ENCODE peak calls at places on chromosomes 13 and 19, in ten cellular contexts. Q is tibial nerve, S is Peyer's patch, K is astrocyte, G is GM23338, X is psoas muscle, B is GM13977, V is GM13976, U is transverse colon, Y is breast epithelium. F is an unnamed sample.

GRCh38 chr19:4844348-4845179 is 13.1 kb upstream of the TICAM1 start:
- DNase-seq in Q (no peak), S (no peak), K (no peak), G (no peak), X (no peak), B (no peak), V (no peak), U (no peak), Y (no peak), F (no peak)

GRCh38 chr13:21672811-21673591 is 2.1 kb downstream of the FGF9 start:
- DNase-seq in Q (no peak), S (no peak), K (no peak), G (no peak), X (no peak), B (no peak), V (peak; percentile 28), U (no peak), Y (no peak), F (no peak)

GRCh38 chr13:113792236-113792770 is 33.3 kb downstream of the TMEM255B start:
- DNase-seq in Q (no peak), S (peak; percentile 30), K (no peak), G (no peak), X (no peak), B (no peak), V (no peak), U (no peak), Y (peak; percentile 27), F (no peak)

GRCh38 chr13:81988542-81988941 is 1647.6 kb upstream of the SPRY2 start:
- DNase-seq in Q (no peak), S (no peak), K (no peak), G (no peak), X (no peak), B (no peak), V (no peak), U (no peak), Y (no peak), F (no peak)

GRCh38 chr13:111542530-111543341 is 222.3 kb downstream of the TEX29 start:
- DNase-seq in Q (no peak), S (no peak), K (no peak), G (no peak), X (no peak), B (no peak), V (no peak), U (no peak), Y (no peak), F (no peak)

GRCh38 chr13:96091164-96091931 is 1.4 kb downstream of the HS6ST3 start:
- DNase-seq in Q (no peak), S (peak; percentile 49), K (no peak), G (peak; percentile 67), X (peak; percentile 13), B (no peak), V (peak; percentile 25), U (no peak), Y (no peak), F (no peak)

GRCh38 chr13:76803831-76804230 is 82.4 kb downstream of the KCTD12 start:
- DNase-seq in Q (no peak), S (no peak), K (no peak), G (no peak), X (no peak), B (no peak), V (no peak), U (no peak), Y (no peak), F (no peak)

GRCh38 chr19:19405919-19406877 is 723 bp downstream of the GATAD2A start:
- DNase-seq in Q (no peak), S (peak; percentile 78), K (peak; percentile 46), G (peak; percentile 83), X (peak; percentile 62), B (peak; percentile 45), V (peak; percentile 58), U (peak; percentile 57), Y (no peak), F (peak; percentile 56)

GRCh38 chr13:80132741-80133601 is 208.0 kb downstream of the SPRY2 start:
- DNase-seq in Q (peak; percentile 44), S (peak; percentile 70), K (peak; percentile 71), G (peak; percentile 28), X (peak; percentile 36), B (no peak), V (no peak), U (peak; percentile 77), Y (no peak), F (peak; percentile 29)

DNA sequence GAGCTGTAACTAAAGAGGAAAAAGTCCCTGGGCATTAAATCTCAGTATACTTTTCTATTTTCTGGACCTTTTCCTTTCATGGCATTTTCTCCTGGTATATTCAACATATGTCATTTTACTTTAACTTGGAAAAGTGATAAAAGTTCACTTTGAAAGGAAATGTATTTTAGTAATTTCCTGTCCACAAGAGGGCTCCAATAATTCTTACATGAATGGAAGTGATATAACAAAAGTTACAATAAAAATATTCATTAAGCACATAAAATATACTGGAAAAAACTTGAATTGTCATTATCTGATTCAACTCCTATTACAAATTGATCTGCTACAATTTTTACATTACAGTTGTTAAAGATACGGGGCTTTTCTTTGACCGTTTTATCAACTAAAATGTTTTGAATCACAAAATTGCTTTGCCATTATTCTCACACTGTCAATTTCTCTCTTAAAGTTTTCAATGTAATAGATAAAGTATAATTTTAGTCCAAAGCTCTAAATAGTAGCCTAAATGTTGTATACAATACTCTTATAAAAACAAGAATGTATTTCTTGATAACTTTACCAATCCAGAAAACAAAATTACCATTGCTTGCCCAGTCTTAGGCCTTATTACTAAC is 4.9 kb downstream of the UBL3 start:
- DNase-seq in Q (no peak), S (no peak), K (no peak), G (no peak), X (no peak), B (no peak), V (no peak), U (no peak), Y (no peak), F (no peak)
- TF ChIP-seq CTCF in Q (peak; percentile 33), S (peak; percentile 40), K (peak; percentile 24), G (no peak), X (peak; percentile 21), B (peak; percentile 44), V (no peak), U (peak; percentile 34), Y (no peak), F (peak; percentile 52)

GRCh38 chr13:24396821-24397220 is 87.4 kb downstream of the C1QTNF9 start:
- DNase-seq in Q (no peak), S (no peak), K (no peak), G (no peak), X (no peak), B (no peak), V (no peak), U (no peak), Y (no peak), F (no peak)

GRCh38 chr13:24389506-24389905 is 80.1 kb downstream of the C1QTNF9 start:
- DNase-seq in Q (no peak), S (no peak), K (no peak), G (no peak), X (no peak), B (no peak), V (no peak), U (no peak), Y (no peak), F (no peak)

GRCh38 chr13:24386816-24387708 is 77.7 kb downstream of the C1QTNF9 start:
- DNase-seq in Q (no peak), S (no peak), K (no peak), G (no peak), X (no peak), B (no peak), V (no peak), U (no peak), Y (no peak), F (no peak)

GRCh38 chr13:24392972-24393371 is 83.6 kb downstream of the C1QTNF9 start:
- DNase-seq in Q (no peak), S (no peak), K (no peak), G (no peak), X (no peak), B (no peak), V (no peak), U (no peak), Y (no peak), F (no peak)
- TF ChIP-seq CTCF in Q (no peak), S (no peak), K (no peak), G (no peak), X (no peak), B (no peak), V (no peak), U (no peak), Y (no peak), F (no peak)

DNA sequence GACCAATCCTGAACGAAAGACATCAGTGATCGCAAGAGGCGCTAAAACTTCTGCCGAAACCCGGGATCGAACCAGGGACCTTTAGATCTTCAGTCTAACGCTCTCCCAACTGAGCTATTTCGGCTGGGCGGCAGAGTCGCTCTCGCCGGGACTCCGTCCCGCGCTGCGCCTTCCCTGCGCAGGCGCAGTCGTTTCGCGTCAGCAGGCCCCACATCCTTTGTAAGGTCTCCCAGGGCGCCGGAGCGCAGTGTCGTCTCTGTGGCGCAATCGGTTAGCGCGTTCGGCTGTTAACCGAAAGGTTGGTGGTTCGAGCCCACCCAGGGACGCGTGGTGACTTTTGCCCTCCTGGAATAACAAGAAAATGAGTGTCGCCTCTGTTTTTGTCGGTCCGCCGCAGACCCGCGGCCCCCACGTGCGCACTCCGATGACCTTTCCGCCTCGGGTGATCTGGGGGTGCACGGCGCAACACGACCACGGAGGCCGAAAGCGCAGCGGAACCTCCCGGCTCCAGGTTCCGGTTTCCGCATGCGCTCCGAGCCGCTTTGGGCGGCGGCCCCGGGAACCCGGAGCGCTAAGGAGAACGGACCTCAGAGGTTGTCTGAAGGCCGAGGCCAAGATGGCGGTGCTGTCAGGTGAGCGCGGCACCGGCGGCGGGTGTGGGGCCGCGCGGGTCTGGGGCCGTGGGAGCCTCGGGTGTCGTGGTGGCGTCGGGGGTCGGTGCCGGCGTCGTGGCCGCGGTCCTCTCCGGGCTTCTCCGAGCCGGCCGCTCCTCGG is at the start of gene NDUFS7:
- DNase-seq in Q (peak; percentile 93), S (peak; percentile 97), K (peak; percentile 83), G (peak; percentile 93), X (peak; percentile 90), B (peak; percentile 90), V (peak; percentile 90), U (peak; percentile 91), Y (peak; percentile 91), F (peak; percentile 100)
- TF ChIP-seq CTCF in Q (no peak), S (peak; percentile 56), K (no peak), G (peak; percentile 33), X (no peak), B (peak; percentile 25), V (no peak), U (peak; percentile 18), Y (peak; percentile 61), F (no peak)

GRCh38 chr13:51803018-51803417 is 945 bp downstream of the DHRS12 start:
- DNase-seq in Q (no peak), S (no peak), K (no peak), G (peak; percentile 54), X (no peak), B (no peak), V (no peak), U (no peak), Y (no peak), F (no peak)

GRCh38 chr13:51802601-51803000 is 1.4 kb downstream of the DHRS12 start:
- DNase-seq in Q (no peak), S (no peak), K (no peak), G (no peak), X (no peak), B (no peak), V (no peak), U (no peak), Y (no peak), F (no peak)

GRCh38 chr13:51804295-51805172 is 571 bp upstream of the DHRS12 start:
- DNase-seq in Q (peak; percentile 48), S (peak; percentile 61), K (no peak), G (no peak), X (no peak), B (peak; percentile 46), V (no peak), U (peak; percentile 53), Y (no peak), F (no peak)

GRCh38 chr13:51805313-51805712 is 1.4 kb upstream of the DHRS12 start:
- DNase-seq in Q (no peak), S (no peak), K (no peak), G (no peak), X (no peak), B (no peak), V (no peak), U (no peak), Y (no peak), F (no peak)

GRCh38 chr13:51803422-51804294 is at the start of gene DHRS12:
- DNase-seq in Q (peak; percentile 90), S (peak; percentile 94), K (peak; percentile 65), G (peak; percentile 89), X (peak; percentile 89), B (peak; percentile 93), V (peak; percentile 93), U (peak; percentile 94), Y (peak; percentile 92), F (peak; percentile 68)
- TF ChIP-seq CTCF in Q (no peak), S (peak; percentile 21), K (no peak), G (no peak), X (no peak), B (peak; percentile 12), V (no peak), U (no peak), Y (peak; percentile 23), F (no peak)